ENCODE peak calls at places on chromosomes 6 and 20, in seven cellular contexts. F, U, H, O, C, Q and P are unnamed samples.
A peak's percentile ranks its signal among the peaks of the same experiment; 100 is the strongest.

GRCh38 chr6:35435075-35435837 is 16.9 kb upstream of the FANCE start:
- DNase-seq in F (no peak), U (peak; percentile 90), H (peak; percentile 52), O (no peak), C (peak; percentile 50), Q (no peak), P (no peak)

GRCh38 chr6:69584913-69585729 is 211.7 kb downstream of the LMBRD1 start:
- DNase-seq in F (no peak), U (no peak), H (no peak), O (no peak), C (no peak), Q (no peak), P (no peak)

GRCh38 chr6:53031281-53031680 is 33.9 kb upstream of the FBXO9 start:
- DNase-seq in F (no peak), U (no peak), H (no peak), O (no peak), C (no peak), Q (no peak), P (no peak)

GRCh38 chr6:5997420-5998093 is 9.2 kb downstream of the NRN1 start:
- DNase-seq in F (no peak), U (no peak), H (peak; percentile 87), O (no peak), C (no peak), Q (peak; percentile 79), P (no peak)

GRCh38 chr6:80489911-80490635 is 383.6 kb downstream of the BCKDHB start:
- DNase-seq in F (no peak), U (no peak), H (no peak), O (no peak), C (no peak), Q (no peak), P (no peak)

GRCh38 chr20:57104711-57105110 is 161.7 kb downstream of the BMP7 start:
- DNase-seq in F (no peak), U (no peak), H (peak; percentile 32), O (no peak), C (no peak), Q (no peak), P (no peak)

GRCh38 chr20:14919473-14920157 is 582.2 kb upstream of the FLRT3 start:
- DNase-seq in F (no peak), U (peak; percentile 19), H (no peak), O (no peak), C (peak; percentile 53), Q (peak; percentile 19), P (peak; percentile 78)

GRCh38 chr20:24704899-24705298 is 235.5 kb downstream of the SYNDIG1 start:
- DNase-seq in F (no peak), U (no peak), H (no peak), O (no peak), C (no peak), Q (no peak), P (no peak)

GRCh38 chr20:63121246-63121645 is 94.7 kb downstream of the YTHDF1 start:
- DNase-seq in F (no peak), U (no peak), H (no peak), O (no peak), C (no peak), Q (no peak), P (no peak)

GRCh38 chr6:55875420-55875819 is at the start of gene BMP5:
- DNase-seq in F (no peak), U (no peak), H (no peak), O (no peak), C (no peak), Q (no peak), P (peak; percentile 11)

GRCh38 chr6:20340459-20340858 is 61.2 kb upstream of the E2F3 start:
- DNase-seq in F (no peak), U (no peak), H (no peak), O (no peak), C (no peak), Q (no peak), P (no peak)

GRCh38 chr6:34247481-34248197 is 1.2 kb downstream of the SMIM29 start:
- DNase-seq in F (no peak), U (no peak), H (no peak), O (no peak), C (no peak), Q (peak; percentile 39), P (no peak)

GRCh38 chr20:6671829-6672228 is 95.7 kb upstream of the BMP2 start:
- DNase-seq in F (no peak), U (no peak), H (no peak), O (no peak), C (no peak), Q (no peak), P (no peak)

GRCh38 chr6:135217663-135218062 is 36.6 kb downstream of the MYB start:
- DNase-seq in F (no peak), U (no peak), H (no peak), O (no peak), C (no peak), Q (no peak), P (no peak)

GRCh38 chr20:63082939-63083735 is 76.4 kb upstream of the BHLHE23 start:
- DNase-seq in F (no peak), U (no peak), H (peak; percentile 49), O (no peak), C (no peak), Q (no peak), P (no peak)

GRCh38 chr6:14799928-14800327 is 445.9 kb upstream of the JARID2 start:
- DNase-seq in F (peak; percentile 50), U (peak; percentile 59), H (no peak), O (peak; percentile 6), C (peak; percentile 59), Q (peak; percentile 77), P (no peak)

GRCh38 chr20:45420125-45420524 is 4.2 kb downstream of the PIGT start:
- DNase-seq in F (no peak), U (no peak), H (no peak), O (no peak), C (no peak), Q (no peak), P (no peak)
- H3K27ac ChIP-seq in F (no peak overlapping the region), U (peak overlapping the region; percentile 52), H (no peak overlapping the region), O (peak overlapping the region; percentile 58), C (peak overlapping the region; percentile 85), Q (peak overlapping the region; percentile 89), P (no peak overlapping the region)

GRCh38 chr20:1893721-1894470 is 1.3 kb upstream of the SIRPA start:
- DNase-seq in F (peak; percentile 53), U (no peak), H (no peak), O (no peak), C (no peak), Q (peak; percentile 47), P (no peak)

GRCh38 chr20:1894951-1895673 is at the start of gene SIRPA:
- DNase-seq in F (no peak), U (peak; percentile 49), H (peak; percentile 89), O (peak; percentile 86), C (peak; percentile 55), Q (peak; percentile 88), P (no peak)

GRCh38 chr20:1896859-1897258 is 1.7 kb downstream of the SIRPA start:
- DNase-seq in F (no peak), U (no peak), H (no peak), O (no peak), C (no peak), Q (no peak), P (no peak)

GRCh38 chr20:1895674-1896496 is 678 bp downstream of the SIRPA start:
- DNase-seq in F (no peak), U (no peak), H (no peak), O (peak; percentile 35), C (no peak), Q (peak; percentile 65), P (no peak)

GRCh38 chr20:1894471-1894950 is 696 bp upstream of the SIRPA start:
- DNase-seq in F (no peak), U (peak; percentile 59), H (peak; percentile 93), O (peak; percentile 62), C (peak; percentile 62), Q (peak; percentile 82), P (no peak)
- H3K4me3 ChIP-seq in F (peak overlapping the region; percentile 76), U (peak overlapping the region; percentile 66), H (peak overlapping the region; percentile 57), O (peak overlapping the region; percentile 71), C (peak overlapping the region; percentile 68), Q (peak overlapping the region; percentile 99), P (peak overlapping the region; percentile 34)

GRCh38 chr6:82461536-82461935 is 97.9 kb downstream of the TPBG start:
- DNase-seq in F (no peak), U (no peak), H (no peak), O (no peak), C (no peak), Q (no peak), P (no peak)

GRCh38 chr6:82458147-82458546 is 94.5 kb downstream of the TPBG start:
- DNase-seq in F (no peak), U (no peak), H (no peak), O (no peak), C (no peak), Q (no peak), P (no peak)

GRCh38 chr6:82458705-82459104 is 95.1 kb downstream of the TPBG start:
- DNase-seq in F (no peak), U (no peak), H (no peak), O (no peak), C (no peak), Q (no peak), P (no peak)
- H3K27ac ChIP-seq in F (no peak overlapping the region), U (no peak overlapping the region), H (no peak overlapping the region), O (no peak overlapping the region), C (no peak overlapping the region), Q (no peak overlapping the region), P (no peak overlapping the region)

DNA sequence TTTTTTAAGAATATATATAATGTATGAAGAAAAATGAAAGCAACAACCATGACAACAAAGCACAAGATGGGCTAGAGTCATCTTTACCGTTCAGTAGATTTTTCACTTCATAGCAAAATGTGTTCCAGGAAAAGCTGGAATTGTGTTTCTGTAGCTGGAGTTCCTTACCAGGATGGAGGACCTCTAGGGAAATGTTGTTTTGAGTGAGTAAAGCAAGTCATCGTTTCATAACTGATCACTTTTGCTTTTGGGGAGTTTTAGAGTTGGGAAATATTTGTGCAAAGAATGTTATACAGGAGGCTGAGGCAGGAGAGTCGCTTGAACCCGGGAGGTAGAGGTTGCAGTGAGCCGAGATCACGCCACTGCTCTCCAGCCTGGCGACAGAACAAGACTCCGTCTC is 151.6 kb downstream of the SASH1 start:
- DNase-seq in F (no peak), U (no peak), H (no peak), O (no peak), C (no peak), Q (peak; percentile 60), P (no peak)
- H3K4me3 ChIP-seq in F (no peak overlapping the region), U (no peak overlapping the region), H (no peak overlapping the region), O (no peak overlapping the region), C (no peak overlapping the region), Q (peak overlapping the region; percentile 36), P (no peak overlapping the region)

GRCh38 chr6:136593748-136594490 is 43.7 kb upstream of the MAP7 start:
- DNase-seq in F (peak; percentile 19), U (peak; percentile 17), H (no peak), O (no peak), C (peak; percentile 57), Q (peak; percentile 96), P (no peak)
- H3K27ac ChIP-seq in F (no peak overlapping the region), U (peak overlapping the region; percentile 12), H (peak overlapping the region; percentile 47), O (no peak overlapping the region), C (peak overlapping the region; percentile 73), Q (peak overlapping the region; percentile 92), P (no peak overlapping the region)

GRCh38 chr6:9744119-9744518 is 670.8 kb downstream of the TFAP2A start:
- DNase-seq in F (no peak), U (no peak), H (no peak), O (no peak), C (no peak), Q (no peak), P (no peak)

GRCh38 chr6:9745476-9745875 is 669.4 kb downstream of the TFAP2A start:
- DNase-seq in F (no peak), U (no peak), H (no peak), O (no peak), C (no peak), Q (peak; percentile 32), P (no peak)

GRCh38 chr6:9745966-9746365 is 668.9 kb downstream of the TFAP2A start:
- DNase-seq in F (no peak), U (no peak), H (no peak), O (no peak), C (no peak), Q (peak; percentile 12), P (no peak)
- H3K4me3 ChIP-seq in F (no peak overlapping the region), U (no peak overlapping the region), H (no peak overlapping the region), O (no peak overlapping the region), C (no peak overlapping the region), Q (no peak overlapping the region), P (no peak overlapping the region)